ENCODE peak calls at places on chromosomes 7 and 10, in four cellular contexts. X is K562, S is GM12878, O is HepG2. J is an unnamed sample.

GRCh38 chr10:125085281-125085680 is 75.1 kb downstream of the CTBP2 start:
- DNase-seq in O (no peak), X (no peak), S (no peak), J (no peak)

GRCh38 chr10:113945075-113945686 is 90.7 kb downstream of the NHLRC2 start:
- DNase-seq in X (no peak), S (no peak), O (no peak), J (no peak)

GRCh38 chr7:32941181-32941995 is 15.9 kb upstream of the FKBP9 start:
- DNase-seq in S (no peak), O (peak; percentile 45), X (no peak), J (no peak)

GRCh38 chr10:1567152-1567551 is 170.2 kb downstream of the ADARB2 start:
- DNase-seq in S (no peak), X (no peak), O (no peak), J (no peak)

GRCh38 chr10:62266611-62267010 is 2.0 kb downstream of the RTKN2 start:
- DNase-seq in S (no peak), X (no peak), O (no peak), J (no peak)

GRCh38 chr10:112507988-112508387 is 61.0 kb downstream of the VTI1A start:
- DNase-seq in S (no peak), O (no peak), X (no peak), J (no peak)

GRCh38 chr7:54758702-54759665 is at the start of gene SEC61G:
- DNase-seq in S (peak; percentile 90), X (peak; percentile 94), O (peak; percentile 93), J (peak; percentile 94)

GRCh38 chr10:86362129-86362527 is 4.5 kb downstream of the GRID1 start:
- DNase-seq in S (no peak), X (no peak), O (no peak), J (no peak)

GRCh38 chr10:11782793-11783557 is 40.2 kb upstream of the PROSER2 start:
- DNase-seq in S (peak; percentile 35), O (peak; percentile 71), X (peak; percentile 57), J (no peak)

DNA sequence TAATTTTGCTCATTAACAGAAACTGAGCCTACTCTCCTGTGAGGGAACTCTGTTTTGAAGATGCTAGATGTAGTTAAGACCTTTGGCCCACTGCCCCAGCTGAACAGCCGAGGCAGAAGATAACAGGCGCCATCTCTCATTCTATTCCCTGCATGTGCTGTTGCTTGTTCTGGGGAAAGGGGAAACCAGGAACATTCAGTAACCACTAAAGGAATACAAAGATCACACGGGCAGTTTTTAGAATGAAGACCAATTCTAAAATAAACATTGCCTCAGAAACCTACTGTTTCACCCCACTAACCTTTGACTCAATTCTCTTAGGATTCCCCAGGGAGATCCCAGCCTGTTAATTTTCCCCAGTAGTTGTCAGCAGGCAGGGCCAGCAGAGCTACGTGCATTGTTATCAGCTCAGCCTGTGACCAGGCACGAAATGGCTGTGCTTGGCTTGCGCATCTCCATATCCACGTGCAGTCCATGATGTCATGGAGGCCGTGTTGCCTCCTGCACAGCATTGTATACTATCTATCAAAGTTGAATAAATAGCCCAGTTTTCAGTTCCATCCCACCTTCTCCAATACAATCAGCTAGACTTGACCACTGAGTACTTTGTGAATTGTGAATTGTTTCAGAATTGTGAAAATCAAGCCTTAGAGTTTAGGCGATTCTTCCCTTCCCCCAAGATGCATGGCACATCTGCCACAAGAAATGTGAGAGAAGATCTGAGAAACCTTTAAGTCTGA is 36.0 kb downstream of the ANK3 start:
- DNase-seq in S (no peak), X (peak; percentile 77), O (no peak), J (no peak)
- TF ChIP-seq NR2C2 in S (no peak), X (peak; percentile 83), O (no peak), J (no peak)

DNA sequence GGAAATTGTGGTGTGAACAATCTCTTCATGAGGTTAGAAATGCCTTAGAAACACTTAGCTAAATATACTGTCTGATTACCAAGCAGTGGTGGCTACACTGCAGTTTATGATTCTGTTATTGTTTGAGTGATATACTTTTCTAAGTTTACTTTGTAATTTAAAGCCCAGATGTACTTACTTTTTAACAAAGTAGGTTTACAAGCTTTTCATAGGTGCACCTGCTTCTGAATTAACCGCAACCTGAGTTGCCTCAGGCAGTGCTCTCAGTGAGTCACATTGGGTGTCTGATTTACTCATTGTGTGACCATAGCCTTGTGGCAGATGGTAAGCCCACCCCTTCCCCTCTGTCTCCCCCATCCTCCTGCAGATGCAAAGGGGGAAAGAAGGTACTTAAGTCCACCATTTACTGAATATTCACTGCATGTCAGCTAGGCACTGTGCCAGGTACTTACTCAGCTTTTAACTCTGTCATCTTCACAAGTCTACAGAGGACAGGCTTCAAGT is 9.0 kb downstream of the MTURN start:
- DNase-seq in S (no peak), O (no peak), X (no peak), J (no peak)
- TF ChIP-seq NR2C2 in S (no peak), O (no peak), X (no peak), J (no peak)

GRCh38 chr7:1676550-1677071 is 6.5 kb downstream of the ELFN1 start:
- DNase-seq in O (no peak), S (no peak), X (no peak), J (no peak)

GRCh38 chr7:1675036-1675671 is 5.1 kb downstream of the ELFN1 start:
- DNase-seq in O (no peak), X (no peak), S (no peak), J (no peak)

GRCh38 chr7:1674161-1675035 is 4.3 kb downstream of the ELFN1 start:
- DNase-seq in X (no peak), O (no peak), S (no peak), J (no peak)

GRCh38 chr7:1677206-1678069 is 7.4 kb downstream of the ELFN1 start:
- DNase-seq in O (no peak), S (no peak), X (no peak), J (no peak)

GRCh38 chr7:1675673-1676549 is 5.8 kb downstream of the ELFN1 start:
- DNase-seq in S (no peak), O (no peak), X (no peak), J (no peak)
- TF ChIP-seq NR2C2 in S (no peak), O (no peak), X (no peak), J (no peak)

GRCh38 chr10:132726951-132727350 is 59.0 kb downstream of the NKX6-2 start:
- DNase-seq in O (no peak), S (no peak), X (no peak), J (no peak)
- TF ChIP-seq NR2C2 in O (no peak), S (no peak), X (no peak), J (no peak)

GRCh38 chr10:46305430-46305808 is 18.6 kb downstream of the ANTXRL start:
- DNase-seq in O (no peak), S (no peak), X (no peak), J (no peak)
- TF ChIP-seq NR2C2 in O (no peak), S (no peak), X (no peak), J (no peak)

GRCh38 chr7:48246073-48246472 is 74.8 kb downstream of the ABCA13 start:
- DNase-seq in X (no peak), S (peak; percentile 8), O (no peak), J (no peak)

GRCh38 chr7:48249162-48249561 is 77.9 kb downstream of the ABCA13 start:
- DNase-seq in X (no peak), O (no peak), S (no peak), J (no peak)

GRCh38 chr7:48251766-48252165 is 80.5 kb downstream of the ABCA13 start:
- DNase-seq in X (no peak), O (no peak), S (peak; percentile 31), J (no peak)

GRCh38 chr7:48253020-48253419 is 81.8 kb downstream of the ABCA13 start:
- DNase-seq in X (no peak), S (no peak), O (no peak), J (no peak)

DNA sequence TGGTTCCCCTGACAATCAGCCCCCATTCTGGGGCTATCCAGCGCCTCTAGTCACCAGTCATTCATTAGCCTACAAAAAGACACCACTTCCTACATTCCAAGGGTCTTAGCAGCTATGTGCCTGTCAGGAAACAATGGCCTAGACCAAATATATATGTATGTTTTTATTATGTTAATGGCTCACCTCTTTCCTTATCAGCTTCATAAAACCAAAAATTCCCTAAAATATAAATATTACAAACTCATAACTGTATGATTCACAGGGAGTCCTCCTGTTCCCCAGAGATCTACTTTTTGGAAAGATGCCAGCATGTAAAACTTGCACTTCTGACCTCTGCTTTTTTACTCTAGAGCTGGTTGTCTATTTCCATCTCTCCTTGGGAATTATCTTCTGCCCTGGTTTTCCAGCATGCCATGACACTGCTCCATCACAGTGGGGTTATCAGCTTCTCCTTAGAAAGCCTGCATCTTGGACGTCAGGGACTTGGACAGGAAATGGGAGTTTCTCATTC is 79.2 kb downstream of the ABCA13 start:
- DNase-seq in X (no peak), S (no peak), O (no peak), J (no peak)
- TF ChIP-seq NR2C2 in X (no peak), S (no peak), O (no peak), J (no peak)

DNA sequence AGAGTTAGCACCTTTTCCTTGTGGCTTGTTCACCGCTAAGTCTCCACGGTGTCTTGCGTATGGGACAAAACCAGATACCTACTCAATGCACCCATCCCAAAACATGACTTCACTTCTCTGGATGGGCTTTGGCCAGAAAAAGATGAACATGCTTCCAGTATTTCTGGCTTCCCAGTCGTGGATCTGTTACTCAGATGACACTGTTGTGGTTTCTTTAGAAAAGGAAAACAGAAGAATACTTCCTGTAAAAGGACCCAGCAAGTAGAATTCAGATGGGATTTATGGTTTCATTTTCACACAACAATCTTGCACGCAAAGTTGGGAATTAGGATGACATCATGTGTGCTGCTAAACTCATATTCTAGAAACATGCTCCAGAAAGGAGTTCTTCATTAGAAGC is 216.7 kb downstream of the ADAM12 start:
- DNase-seq in X (no peak), O (no peak), S (no peak), J (no peak)
- TF ChIP-seq NR2C2 in X (no peak), O (no peak), S (no peak), J (no peak)